ENCODE peak calls at places on chromosomes 7 and 10, in five cellular contexts. One of them, this sample, is unnamed.

GRCh38 chr7:108091461-108091831 is 38.7 kb downstream of the LAMB4 start:
- DNase-seq in heart right ventricle: no peak
- DNase-seq in transverse colon: no peak
- DNase-seq in AG10803: no peak
- DNase-seq in uterus: no peak
- DNase-seq in this sample: no peak

GRCh38 chr10:68826764-68827591 is at the start of gene STOX1:
- DNase-seq in heart right ventricle: peak; percentile 34
- DNase-seq in transverse colon: peak; percentile 71
- DNase-seq in AG10803: peak; percentile 27
- DNase-seq in uterus: peak; percentile 36
- DNase-seq in this sample: no peak

GRCh38 chr10:129784286-129784685 is 179.8 kb downstream of the EBF3 start:
- DNase-seq in heart right ventricle: no peak
- DNase-seq in transverse colon: no peak
- DNase-seq in AG10803: no peak
- DNase-seq in uterus: no peak
- DNase-seq in this sample: no peak

GRCh38 chr7:44221231-44221791 is 20.5 kb downstream of the YKT6 start:
- DNase-seq in heart right ventricle: no peak
- DNase-seq in transverse colon: no peak
- DNase-seq in AG10803: no peak
- DNase-seq in uterus: no peak
- DNase-seq in this sample: no peak

GRCh38 chr7:1742555-1743303 is 72.7 kb downstream of the ELFN1 start:
- DNase-seq in heart right ventricle: peak; percentile 66
- DNase-seq in transverse colon: peak; percentile 77
- DNase-seq in AG10803: peak; percentile 11
- DNase-seq in uterus: peak; percentile 48
- DNase-seq in this sample: no peak

GRCh38 chr10:89250814-89251416 is 660 bp downstream of the LIPA start:
- DNase-seq in heart right ventricle: no peak
- DNase-seq in transverse colon: no peak
- DNase-seq in AG10803: no peak
- DNase-seq in uterus: no peak
- DNase-seq in this sample: no peak

GRCh38 chr10:3265081-3265480 is 92.5 kb upstream of the PITRM1 start:
- DNase-seq in heart right ventricle: no peak
- DNase-seq in transverse colon: no peak
- DNase-seq in AG10803: peak; percentile 20
- DNase-seq in uterus: no peak
- DNase-seq in this sample: no peak

GRCh38 chr7:31106303-31107105 is 54.4 kb downstream of the ADCYAP1R1 start:
- DNase-seq in heart right ventricle: no peak
- DNase-seq in transverse colon: no peak
- DNase-seq in AG10803: no peak
- DNase-seq in uterus: no peak
- DNase-seq in this sample: no peak

GRCh38 chr10:78981970-78982281 is 86.8 kb upstream of the ZMIZ1 start:
- DNase-seq in heart right ventricle: peak; percentile 52
- DNase-seq in transverse colon: no peak
- DNase-seq in AG10803: no peak
- DNase-seq in uterus: no peak
- DNase-seq in this sample: no peak

GRCh38 chr10:7755103-7755502 is 32.7 kb downstream of the KIN start:
- DNase-seq in heart right ventricle: no peak
- DNase-seq in transverse colon: no peak
- DNase-seq in AG10803: no peak
- DNase-seq in uterus: no peak
- DNase-seq in this sample: no peak

GRCh38 chr10:7752251-7752650 is 35.5 kb downstream of the KIN start:
- DNase-seq in heart right ventricle: no peak
- DNase-seq in transverse colon: no peak
- DNase-seq in AG10803: no peak
- DNase-seq in uterus: no peak
- DNase-seq in this sample: no peak

DNA sequence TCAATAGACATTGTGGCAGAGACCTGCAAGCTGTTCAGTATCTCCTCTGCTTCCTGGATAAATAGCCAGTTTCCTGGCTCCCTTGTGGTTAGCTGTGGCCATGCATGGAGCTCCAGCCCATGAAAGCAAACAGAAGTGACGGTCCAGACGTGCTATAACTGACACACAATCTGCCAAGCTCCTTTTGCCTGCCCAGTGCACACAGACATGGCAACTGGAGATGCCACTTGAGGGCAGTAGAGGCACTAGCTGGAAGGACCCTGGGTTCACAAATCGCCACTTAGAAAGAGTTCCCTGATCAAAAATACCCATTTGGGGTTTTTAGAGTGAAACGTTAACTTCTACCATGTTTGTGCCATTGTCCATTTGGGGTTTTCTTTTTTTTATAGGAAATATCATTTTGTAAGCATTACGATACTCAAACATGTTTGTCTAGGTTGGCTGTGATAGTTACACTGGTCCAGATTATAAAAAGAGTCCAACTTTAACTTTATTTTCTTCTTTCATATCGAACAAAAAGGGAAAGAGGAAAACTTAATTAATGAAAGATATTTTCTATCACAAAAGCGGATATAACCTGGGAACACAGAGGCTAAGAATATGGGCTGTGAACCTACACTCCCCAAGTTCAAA is 31.3 kb downstream of the KIN start:
- DNase-seq in heart right ventricle: peak; percentile 11
- DNase-seq in transverse colon: peak; percentile 20
- DNase-seq in AG10803: peak; percentile 23
- DNase-seq in uterus: no peak
- DNase-seq in this sample: peak; percentile 4
- TF ChIP-seq CTCF in heart right ventricle: no peak
- TF ChIP-seq CTCF in transverse colon: peak; percentile 42
- TF ChIP-seq CTCF in AG10803: peak; percentile 57
- TF ChIP-seq CTCF in uterus: no peak
- TF ChIP-seq CTCF in this sample: peak; percentile 61

GRCh38 chr7:88217675-88218427 is 2.0 kb downstream of the SRI start:
- DNase-seq in heart right ventricle: no peak
- DNase-seq in transverse colon: no peak
- DNase-seq in AG10803: no peak
- DNase-seq in uterus: no peak
- DNase-seq in this sample: peak; percentile 82

GRCh38 chr7:88218428-88218745 is 1.5 kb downstream of the SRI start:
- DNase-seq in heart right ventricle: no peak
- DNase-seq in transverse colon: no peak
- DNase-seq in AG10803: no peak
- DNase-seq in uterus: no peak
- DNase-seq in this sample: no peak

GRCh38 chr7:88219781-88220747 is at the start of gene SRI:
- DNase-seq in heart right ventricle: peak; percentile 83
- DNase-seq in transverse colon: peak; percentile 91
- DNase-seq in AG10803: peak; percentile 83
- DNase-seq in uterus: peak; percentile 73
- DNase-seq in this sample: peak; percentile 49

GRCh38 chr7:88216276-88216675 is 3.6 kb downstream of the SRI start:
- DNase-seq in heart right ventricle: no peak
- DNase-seq in transverse colon: no peak
- DNase-seq in AG10803: no peak
- DNase-seq in uterus: no peak
- DNase-seq in this sample: no peak

GRCh38 chr7:88218836-88219605 is 817 bp downstream of the SRI start:
- DNase-seq in heart right ventricle: peak; percentile 44
- DNase-seq in transverse colon: peak; percentile 80
- DNase-seq in AG10803: peak; percentile 45
- DNase-seq in uterus: peak; percentile 40
- DNase-seq in this sample: no peak
- H3K4me3 ChIP-seq in heart right ventricle: peak overlapping the region; percentile 93
- H3K4me3 ChIP-seq in transverse colon: peak overlapping the region; percentile 89
- H3K4me3 ChIP-seq in AG10803: peak overlapping the region; percentile 90
- H3K4me3 ChIP-seq in uterus: peak overlapping the region; percentile 93
- H3K4me3 ChIP-seq in this sample: peak overlapping the region; percentile 97

DNA sequence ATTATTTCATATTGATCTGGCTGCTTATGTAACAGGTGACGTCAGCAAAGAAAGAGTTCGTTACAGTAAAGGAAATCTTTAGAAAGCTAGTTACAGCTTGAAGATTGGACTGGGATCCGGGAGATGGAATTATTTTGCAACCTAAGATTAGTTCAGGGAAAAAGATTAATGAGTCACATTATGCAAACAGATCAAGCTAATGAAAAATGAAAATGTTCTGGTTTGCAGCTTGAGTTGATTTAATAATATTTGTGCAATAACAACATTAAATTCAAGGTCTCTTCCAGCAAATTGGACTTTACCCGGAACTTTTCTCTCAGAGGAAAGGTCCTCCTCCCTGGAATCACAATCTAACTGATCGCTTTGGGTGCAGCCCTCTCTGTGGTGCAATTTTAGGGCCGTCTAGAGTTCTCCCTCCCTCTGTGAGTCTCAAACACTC is 119.5 kb downstream of the OTUD1 start:
- DNase-seq in heart right ventricle: no peak
- DNase-seq in transverse colon: no peak
- DNase-seq in AG10803: peak; percentile 1
- DNase-seq in uterus: no peak
- DNase-seq in this sample: no peak
- TF ChIP-seq CTCF in heart right ventricle: no peak
- TF ChIP-seq CTCF in transverse colon: no peak
- TF ChIP-seq CTCF in AG10803: no peak
- TF ChIP-seq CTCF in uterus: no peak
- TF ChIP-seq CTCF in this sample: no peak

GRCh38 chr7:141361965-141362364 is 189.2 kb upstream of the AGK start:
- DNase-seq in heart right ventricle: no peak
- DNase-seq in transverse colon: no peak
- DNase-seq in AG10803: no peak
- DNase-seq in uterus: no peak
- DNase-seq in this sample: no peak

GRCh38 chr7:141361479-141361878 is 189.7 kb upstream of the AGK start:
- DNase-seq in heart right ventricle: no peak
- DNase-seq in transverse colon: no peak
- DNase-seq in AG10803: no peak
- DNase-seq in uterus: no peak
- DNase-seq in this sample: no peak

GRCh38 chr7:141366098-141366621 is 185.1 kb upstream of the AGK start:
- DNase-seq in heart right ventricle: peak; percentile 34
- DNase-seq in transverse colon: no peak
- DNase-seq in AG10803: no peak
- DNase-seq in uterus: no peak
- DNase-seq in this sample: no peak

GRCh38 chr7:141362580-141363435 is 188.4 kb upstream of the AGK start:
- DNase-seq in heart right ventricle: peak; percentile 38
- DNase-seq in transverse colon: no peak
- DNase-seq in AG10803: peak; percentile 69
- DNase-seq in uterus: no peak
- DNase-seq in this sample: no peak

GRCh38 chr7:141363748-141364147 is 187.5 kb upstream of the AGK start:
- DNase-seq in heart right ventricle: no peak
- DNase-seq in transverse colon: no peak
- DNase-seq in AG10803: no peak
- DNase-seq in uterus: no peak
- DNase-seq in this sample: no peak
- H3K4me3 ChIP-seq in heart right ventricle: no peak overlapping the region
- H3K4me3 ChIP-seq in transverse colon: no peak overlapping the region
- H3K4me3 ChIP-seq in AG10803: no peak overlapping the region
- H3K4me3 ChIP-seq in uterus: no peak overlapping the region
- H3K4me3 ChIP-seq in this sample: no peak overlapping the region

GRCh38 chr10:93075369-93076221 is 1.9 kb downstream of the CYP26A1 start:
- DNase-seq in heart right ventricle: no peak
- DNase-seq in transverse colon: no peak
- DNase-seq in AG10803: no peak
- DNase-seq in uterus: no peak
- DNase-seq in this sample: no peak
- TF ChIP-seq CTCF in heart right ventricle: no peak
- TF ChIP-seq CTCF in transverse colon: no peak
- TF ChIP-seq CTCF in AG10803: no peak
- TF ChIP-seq CTCF in uterus: no peak
- TF ChIP-seq CTCF in this sample: no peak

DNA sequence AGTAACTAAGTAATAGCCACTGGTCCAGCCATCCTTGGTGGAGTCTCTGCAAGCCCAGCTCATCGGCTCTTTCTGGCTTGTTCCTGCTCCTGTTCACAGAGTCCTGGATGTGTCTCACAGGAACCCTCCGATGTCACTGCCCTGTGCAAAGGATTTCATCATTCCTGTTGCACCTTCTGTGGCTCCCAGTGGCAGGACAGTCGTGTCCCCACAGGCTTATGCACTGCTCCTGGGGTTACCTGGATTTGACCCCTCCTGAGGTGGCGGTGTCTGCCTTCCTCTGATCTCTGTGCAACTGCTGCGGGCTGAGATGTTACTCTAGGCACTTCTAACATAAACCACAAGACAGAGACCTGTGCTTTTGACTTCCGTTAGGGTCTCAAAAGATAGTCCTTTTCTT is 30.6 kb downstream of the APBB1IP start:
- DNase-seq in heart right ventricle: no peak
- DNase-seq in transverse colon: peak; percentile 33
- DNase-seq in AG10803: no peak
- DNase-seq in uterus: no peak
- DNase-seq in this sample: no peak
- H3K4me3 ChIP-seq in heart right ventricle: no peak overlapping the region
- H3K4me3 ChIP-seq in transverse colon: no peak overlapping the region
- H3K4me3 ChIP-seq in AG10803: no peak overlapping the region
- H3K4me3 ChIP-seq in uterus: no peak overlapping the region
- H3K4me3 ChIP-seq in this sample: peak overlapping the region; percentile 11

GRCh38 chr7:105738133-105738532 is 138.3 kb downstream of the ATXN7L1 start:
- DNase-seq in heart right ventricle: no peak
- DNase-seq in transverse colon: no peak
- DNase-seq in AG10803: no peak
- DNase-seq in uterus: no peak
- DNase-seq in this sample: no peak
- TF ChIP-seq CTCF in heart right ventricle: no peak
- TF ChIP-seq CTCF in transverse colon: no peak
- TF ChIP-seq CTCF in AG10803: no peak
- TF ChIP-seq CTCF in uterus: no peak
- TF ChIP-seq CTCF in this sample: peak; percentile 16

GRCh38 chr7:26398436-26399308 is 107.0 kb downstream of the SNX10 start:
- DNase-seq in heart right ventricle: peak; percentile 53
- DNase-seq in transverse colon: peak; percentile 68
- DNase-seq in AG10803: peak; percentile 44
- DNase-seq in uterus: peak; percentile 48
- DNase-seq in this sample: peak; percentile 93
- H3K4me3 ChIP-seq in heart right ventricle: peak overlapping the region; percentile 50
- H3K4me3 ChIP-seq in transverse colon: peak overlapping the region; percentile 45
- H3K4me3 ChIP-seq in AG10803: peak overlapping the region; percentile 64
- H3K4me3 ChIP-seq in uterus: peak overlapping the region; percentile 45
- H3K4me3 ChIP-seq in this sample: peak overlapping the region; percentile 66

GRCh38 chr10:73398024-73398423 is 15.8 kb downstream of the ANXA7 start:
- DNase-seq in heart right ventricle: no peak
- DNase-seq in transverse colon: no peak
- DNase-seq in AG10803: no peak
- DNase-seq in uterus: no peak
- DNase-seq in this sample: no peak
- TF ChIP-seq CTCF in heart right ventricle: no peak
- TF ChIP-seq CTCF in transverse colon: no peak
- TF ChIP-seq CTCF in AG10803: peak; percentile 12
- TF ChIP-seq CTCF in uterus: no peak
- TF ChIP-seq CTCF in this sample: no peak

This sample was measured in GM12864.